ENCODE peak calls at places on chromosome 3, in four cellular contexts. F is stimulated activated CD8-positive, alpha-beta memory T cell treated with anti-CD3 and anti-CD28 coated beads, Interleukin-12 subunit alpha, Interleukin-12 subunit beta, amount 100 ng/mL, for 1 hour; S is NCI-H1092; O is progenitor cell of endocrine pancreas. P is an unnamed sample.

GRCh38 chr3:113245775-113246174 is 34.4 kb downstream of the BOC start:
- DNase-seq in F (no peak), S (no peak), O (no peak), P (no peak)

GRCh38 chr3:44993471-44994205 is 17.6 kb downstream of the EXOSC7 start:
- DNase-seq in F (no peak), O (no peak), S (no peak), P (no peak)

GRCh38 chr3:185069023-185069422 is 83.8 kb downstream of the C3orf70 start:
- DNase-seq in F (no peak), O (no peak), S (no peak), P (no peak)

GRCh38 chr3:143510601-143511000 is 337.7 kb downstream of the SLC9A9 start:
- DNase-seq in S (no peak), F (no peak), O (no peak), P (no peak)

GRCh38 chr3:12423918-12424634 is 60.2 kb upstream of the TSEN2 start:
- DNase-seq in F (no peak), O (no peak), S (no peak), P (no peak)

GRCh38 chr3:135014575-135014974 is 219.5 kb downstream of the EPHB1 start:
- DNase-seq in O (no peak), S (no peak), F (no peak), P (no peak)

GRCh38 chr3:16346413-16347081 is 81.5 kb downstream of the OXNAD1 start:
- DNase-seq in S (no peak), F (no peak), O (no peak), P (no peak)

GRCh38 chr3:195133462-195133861 is 137.5 kb downstream of the XXYLT1 start:
- DNase-seq in S (peak), F (no peak), O (no peak), P (no peak)

GRCh38 chr3:179428876-179429548 is 22.3 kb downstream of the GNB4 start:
- DNase-seq in S (no peak), F (no peak), O (no peak), P (no peak)

GRCh38 chr3:65854606-65855304 is 184.0 kb downstream of the MAGI1 start:
- DNase-seq in F (no peak), O (no peak), S (no peak), P (no peak)

GRCh38 chr3:20222274-20222673 is 36.3 kb upstream of the SGO1 start:
- DNase-seq in F (no peak), O (no peak), S (no peak), P (no peak)

GRCh38 chr3:107957506-107957905 is 133.3 kb downstream of the CD47 start:
- DNase-seq in F (no peak), O (no peak), S (no peak), P (no peak)

GRCh38 chr3:41705893-41706292 is 256.0 kb downstream of the ULK4 start:
- DNase-seq in O (no peak), S (no peak), F (no peak), P (no peak)

GRCh38 chr3:29637093-29637492 is 356.2 kb downstream of the RBMS3 start:
- DNase-seq in S (no peak), O (no peak), F (no peak), P (no peak)

GRCh38 chr3:144127700-144128099 is 156.1 kb downstream of the DIPK2A start:
- DNase-seq in S (no peak), O (no peak), F (no peak), P (no peak)

GRCh38 chr3:114499986-114500385 is 206.2 kb downstream of the TIGIT start:
- DNase-seq in O (no peak), S (no peak), F (no peak), P (no peak)

GRCh38 chr3:152235709-152236298 is 32.9 kb upstream of the MBNL1 start:
- DNase-seq in S (no peak), O (no peak), F (no peak), P (no peak)

GRCh38 chr3:36165509-36165908 is 214.8 kb upstream of the STAC start:
- DNase-seq in O (no peak), F (no peak), S (no peak), P (no peak)

GRCh38 chr3:110077093-110077492 is 739.7 kb upstream of the DPPA4 start:
- DNase-seq in S (no peak), F (no peak), O (no peak), P (no peak)

GRCh38 chr3:61442696-61443095 is 118.7 kb upstream of the PTPRG start:
- DNase-seq in O (no peak), F (no peak), S (no peak), P (no peak)

GRCh38 chr3:178536271-178537079 is at the start of gene KCNMB2:
- DNase-seq in F (no peak), S (peak), O (no peak), P (no peak)

GRCh38 chr3:63862804-63863149 is 828 bp downstream of the THOC7 start:
- DNase-seq in F (no peak), S (no peak), O (no peak), P (no peak)

GRCh38 chr3:192063570-192063969 is 602.6 kb downstream of the PYDC2 start:
- DNase-seq in F (no peak), S (no peak), O (no peak), P (no peak)

GRCh38 chr3:151901282-151901945 is 28.0 kb downstream of the SUCNR1 start:
- DNase-seq in O (no peak), S (no peak), F (no peak), P (no peak)

GRCh38 chr3:7638103-7638502 is 777.2 kb downstream of the GRM7 start:
- DNase-seq in S (no peak), F (no peak), O (no peak), P (no peak)

GRCh38 chr3:42936157-42936981 is 30.4 kb downstream of the ZNF662 start:
- DNase-seq in O (no peak), F (no peak), S (no peak), P (no peak)

GRCh38 chr3:184157206-184157605 is 2.0 kb downstream of the DVL3 start:
- DNase-seq in S (no peak), F (no peak), O (no peak), P (no peak)

P was measured in activated gamma-delta T cell treated with anti-CD3 and anti-CD28 coated beads, Interleukin-2, amount 50 U/mL, for 16 hours.